ENCODE peak calls at places on chromosome 1, in four cellular contexts. P, A, U and Y are unnamed samples.

GRCh38 chr1:211934315-211934714 is 101.0 kb downstream of the INTS7 start:
- DNase-seq in P (no peak), A (no peak), U (no peak), Y (no peak)

GRCh38 chr1:16014509-16015482 is 3.0 kb downstream of the HSPB7 start:
- DNase-seq in A (no peak), P (no peak), U (no peak), Y (no peak)

GRCh38 chr1:180935326-180936109 is 22.8 kb downstream of the KIAA1614 start:
- DNase-seq in P (no peak), U (no peak), A (no peak), Y (no peak)

GRCh38 chr1:209389258-209389657 is 194.3 kb upstream of the CAMK1G start:
- DNase-seq in A (no peak), U (no peak), P (peak), Y (no peak)

GRCh38 chr1:181099152-181100014 is 10.9 kb downstream of the IER5 start:
- DNase-seq in U (no peak), P (peak), A (no peak), Y (no peak)

GRCh38 chr1:31646259-31646960 is 1.7 kb upstream of the PEF1 start:
- DNase-seq in P (no peak), U (no peak), A (no peak), Y (no peak)

GRCh38 chr1:7755448-7755847 is 15.6 kb upstream of the VAMP3 start:
- DNase-seq in P (peak), A (no peak), U (no peak), Y (no peak)

GRCh38 chr1:44688760-44689446 is 14.4 kb downstream of the ARMH1 start:
- DNase-seq in U (no peak), A (no peak), P (no peak), Y (no peak)

GRCh38 chr1:94109478-94109877 is 11.5 kb downstream of the ABCA4 start:
- DNase-seq in P (no peak), U (no peak), A (no peak), Y (no peak)

GRCh38 chr1:112866151-112866550 is 89.8 kb downstream of the SLC16A1 start:
- DNase-seq in A (no peak), U (no peak), P (peak), Y (no peak)

GRCh38 chr1:152515454-152515823 is 1.2 kb downstream of the CRCT1 start:
- DNase-seq in U (no peak), A (peak), P (peak), Y (no peak)

GRCh38 chr1:89130716-89131115 is 4.8 kb upstream of the GBP2 start:
- DNase-seq in A (no peak), P (no peak), U (no peak), Y (no peak)

GRCh38 chr1:28812669-28813468 is 899 bp downstream of the OPRD1 start:
- DNase-seq in A (peak), P (no peak), U (no peak), Y (no peak)

GRCh38 chr1:180778782-180779398 is 133.8 kb upstream of the KIAA1614 start:
- DNase-seq in P (no peak), U (no peak), A (no peak), Y (no peak)

GRCh38 chr1:15965228-15965767 is 10.6 kb downstream of the ZBTB17 start:
- DNase-seq in P (peak), U (no peak), A (no peak), Y (no peak)

GRCh38 chr1:203625623-203626189 is 926 bp upstream of the ATP2B4 start:
- DNase-seq in A (no peak), P (no peak), U (peak), Y (peak)

GRCh38 chr1:228366851-228367741 is 39.5 kb downstream of the TRIM11 start:
- DNase-seq in A (peak), U (no peak), P (no peak), Y (no peak)

GRCh38 chr1:25253911-25254310 is 6.7 kb upstream of the RSRP1 start:
- DNase-seq in P (peak), A (no peak), U (no peak), Y (no peak)

GRCh38 chr1:92728687-92729086 is 56.2 kb downstream of the EVI5 start:
- DNase-seq in A (no peak), P (peak), U (no peak), Y (no peak)

GRCh38 chr1:40746344-40747090 is 37.1 kb upstream of the KCNQ4 start:
- DNase-seq in P (no peak), U (no peak), A (no peak), Y (no peak)